ENCODE peak calls at places on chromosomes 3 and 15, in ten cellular contexts. S is non-pigmented ciliary epithelial cell; M is fibroblast of the conjunctiva; H is omental fat pad; V is GM18507; K is mammary epithelial cell; D is activated CD8-positive, alpha-beta memory T cell treated with anti-CD3 and anti-CD28 coated beads for 1 hour; W is G401; O is germinal center; Q is NK-92 treated with Interleukin-12 subunit alpha and Interleukin-12 subunit beta, amount 100 ng/mL, for 24 hours. T is an unnamed sample.
A peak's percentile ranks its signal among the peaks of the same experiment; 100 is the strongest.

GRCh38 chr15:75578206-75578947 is 738 bp downstream of the PTPN9 start:
- DNase-seq in S (no peak), M (no peak), H (no peak), V (no peak), K (peak; percentile 14), D (no peak), W (peak; percentile 32), O (peak; percentile 59), Q (peak; percentile 21), T (peak; percentile 22)

GRCh38 chr3:57079221-57079831 is 18.9 kb downstream of the SPATA12 start:
- DNase-seq in S (no peak), M (no peak), H (no peak), V (no peak), K (peak; percentile 27), D (no peak), W (no peak), O (peak; percentile 35), Q (no peak), T (no peak)

GRCh38 chr3:125110016-125110875 is 54.4 kb upstream of the HEG1 start:
- DNase-seq in S (no peak), M (peak; percentile 80), H (no peak), V (no peak), K (peak; percentile 88), D (no peak), W (no peak), O (no peak), Q (peak; percentile 59), T (peak; percentile 99)

GRCh38 chr3:155815030-155815429 is 9.0 kb upstream of the C3orf33 start:
- DNase-seq in S (no peak), M (no peak), H (no peak), V (no peak), K (no peak), D (no peak), W (no peak), O (no peak), Q (no peak), T (no peak)

GRCh38 chr3:174891524-174892203 is 32.5 kb downstream of the NAALADL2 start:
- DNase-seq in S (no peak), M (no peak), H (no peak), V (no peak), K (no peak), D (no peak), W (no peak), O (no peak), Q (no peak), T (no peak)

GRCh38 chr15:35925634-35926380 is 379.8 kb upstream of the DPH6 start:
- DNase-seq in S (peak; percentile 20), M (no peak), H (no peak), V (no peak), K (peak; percentile 80), D (no peak), W (no peak), O (no peak), Q (no peak), T (peak; percentile 20)

GRCh38 chr15:89382288-89382687 is 47.7 kb upstream of the POLG start:
- DNase-seq in S (no peak), M (no peak), H (no peak), V (no peak), K (no peak), D (no peak), W (no peak), O (no peak), Q (no peak), T (no peak)

GRCh38 chr3:161139686-161140085 is 34.5 kb upstream of the B3GALNT1 start:
- DNase-seq in S (no peak), M (no peak), H (no peak), V (no peak), K (no peak), D (no peak), W (no peak), O (no peak), Q (no peak), T (no peak)

GRCh38 chr3:16124636-16125035 is 49.8 kb upstream of the GALNT15 start:
- DNase-seq in S (peak; percentile 97), M (peak; percentile 87), H (no peak), V (no peak), K (peak; percentile 94), D (no peak), W (no peak), O (no peak), Q (no peak), T (peak; percentile 96)

GRCh38 chr15:79433610-79434009 is 1.5 kb downstream of the MINAR1 start:
- DNase-seq in S (no peak), M (no peak), H (no peak), V (no peak), K (no peak), D (no peak), W (peak; percentile 80), O (no peak), Q (no peak), T (no peak)

GRCh38 chr15:63042879-63043340 is 363 bp downstream of the TPM1 start:
- DNase-seq in S (no peak), M (no peak), H (no peak), V (no peak), K (no peak), D (no peak), W (peak; percentile 47), O (peak; percentile 8), Q (no peak), T (no peak)

GRCh38 chr15:94412979-94413741 is 181.8 kb downstream of the MCTP2 start:
- DNase-seq in S (no peak), M (peak; percentile 10), H (no peak), V (no peak), K (no peak), D (no peak), W (no peak), O (no peak), Q (no peak), T (no peak)

GRCh38 chr3:191901746-191902145 is 440.8 kb downstream of the PYDC2 start:
- DNase-seq in S (no peak), M (no peak), H (no peak), V (no peak), K (peak; percentile 9), D (no peak), W (no peak), O (no peak), Q (no peak), T (peak; percentile 4)

GRCh38 chr15:80732818-80733217 is 37.7 kb downstream of the ABHD17C start:
- DNase-seq in S (no peak), M (no peak), H (no peak), V (no peak), K (no peak), D (no peak), W (no peak), O (no peak), Q (no peak), T (no peak)

GRCh38 chr15:40470423-40471104 is at the start of gene CHST14:
- DNase-seq in S (no peak), M (peak; percentile 16), H (no peak), V (peak; percentile 73), K (no peak), D (no peak), W (peak; percentile 49), O (peak; percentile 84), Q (peak; percentile 48), T (peak; percentile 33)

GRCh38 chr3:126549861-126550487 is 8.8 kb downstream of the C3orf22 start:
- DNase-seq in S (no peak), M (no peak), H (peak; percentile 10), V (no peak), K (no peak), D (no peak), W (no peak), O (no peak), Q (no peak), T (no peak)

GRCh38 chr3:61288446-61288845 is 37.2 kb upstream of the FHIT start:
- DNase-seq in S (no peak), M (no peak), H (no peak), V (no peak), K (no peak), D (no peak), W (no peak), O (no peak), Q (no peak), T (no peak)

GRCh38 chr3:29697989-29698388 is 417.1 kb downstream of the RBMS3 start:
- DNase-seq in S (no peak), M (no peak), H (no peak), V (no peak), K (peak; percentile 5), D (no peak), W (no peak), O (no peak), Q (no peak), T (peak; percentile 71)

GRCh38 chr3:42369304-42369703 is 41.1 kb downstream of the LYZL4 start:
- DNase-seq in S (no peak), M (no peak), H (no peak), V (no peak), K (no peak), D (no peak), W (peak; percentile 21), O (no peak), Q (no peak), T (no peak)